ENCODE peak calls at places on chromosomes 6 and 20, in six cellular contexts. O, K, A, R, Z and G are unnamed samples. For H3K4me1, the result is how much of the 10 kb centered on the place peaks cover.

GRCh38 chr6:157172830-157173536 is 150.3 kb downstream of the TMEM242 start:
- DNase-seq in O (no peak), K (no peak), A (no peak), R (no peak), Z (no peak), G (no peak)

GRCh38 chr6:14882394-14883073 is 363.3 kb upstream of the JARID2 start:
- DNase-seq in O (no peak), K (peak), A (no peak), R (no peak), Z (no peak), G (no peak)

GRCh38 chr6:132007474-132008190 is 56.5 kb upstream of the CCN2 start:
- DNase-seq in O (no peak), K (no peak), A (no peak), R (no peak), Z (no peak), G (no peak)

GRCh38 chr6:4402477-4402976 is 267.2 kb upstream of the ECI2 start:
- DNase-seq in O (no peak), K (peak), A (no peak), R (peak), Z (no peak), G (no peak)

GRCh38 chr6:16729183-16729696 is 32.0 kb downstream of the ATXN1 start:
- DNase-seq in O (no peak), K (no peak), A (no peak), R (no peak), Z (no peak), G (no peak)

GRCh38 chr6:26214826-26215199 is 127.6 kb downstream of the HFE start:
- DNase-seq in O (no peak), K (no peak), A (no peak), R (no peak), Z (no peak), G (no peak)

GRCh38 chr6:130810307-130811030 is 16.7 kb upstream of the SMLR1 start:
- DNase-seq in O (no peak), K (no peak), A (no peak), R (no peak), Z (no peak), G (no peak)

GRCh38 chr6:37131104-37131959 is 38.6 kb upstream of the PIM1 start:
- DNase-seq in O (peak), K (peak), A (peak), R (peak), Z (no peak), G (peak)

GRCh38 chr6:56515081-56515905 is 127.4 kb downstream of the DST start:
- DNase-seq in O (no peak), K (no peak), A (no peak), R (no peak), Z (no peak), G (no peak)

GRCh38 chr6:47076422-47077344 is 34.6 kb upstream of the ADGRF1 start:
- DNase-seq in O (no peak), K (no peak), A (no peak), R (no peak), Z (no peak), G (no peak)

GRCh38 chr6:15504581-15505350 is 158.1 kb downstream of the DTNBP1 start:
- DNase-seq in O (peak), K (peak), A (peak), R (peak), Z (no peak), G (peak)

GRCh38 chr20:5910192-5910591 is 40.1 kb downstream of the TRMT6 start:
- DNase-seq in O (no peak), K (no peak), A (no peak), R (no peak), Z (no peak), G (no peak)

GRCh38 chr6:57305112-57305511 is 12.3 kb upstream of the PRIM2 start:
- DNase-seq in O (no peak), K (no peak), A (no peak), R (no peak), Z (no peak), G (no peak)

GRCh38 chr20:63318391-63319163 is 25.6 kb downstream of the COL20A1 start:
- DNase-seq in O (peak), K (peak), A (peak), R (no peak), Z (no peak), G (peak)

GRCh38 chr20:45117581-45117980 is 2.6 kb upstream of the WFDC5 start:
- DNase-seq in O (no peak), K (no peak), A (no peak), R (no peak), Z (no peak), G (no peak)

GRCh38 chr20:45121388-45121787 is 2.9 kb downstream of the WFDC12 start:
- DNase-seq in O (no peak), K (no peak), A (no peak), R (no peak), Z (no peak), G (no peak)

GRCh38 chr20:45115829-45116228 is 855 bp upstream of the WFDC5 start:
- DNase-seq in O (no peak), K (no peak), A (no peak), R (no peak), Z (no peak), G (no peak)

GRCh38 chr20:45118028-45118427 is 3.1 kb upstream of the WFDC5 start:
- DNase-seq in O (no peak), K (no peak), A (no peak), R (no peak), Z (no peak), G (no peak)

DNA sequence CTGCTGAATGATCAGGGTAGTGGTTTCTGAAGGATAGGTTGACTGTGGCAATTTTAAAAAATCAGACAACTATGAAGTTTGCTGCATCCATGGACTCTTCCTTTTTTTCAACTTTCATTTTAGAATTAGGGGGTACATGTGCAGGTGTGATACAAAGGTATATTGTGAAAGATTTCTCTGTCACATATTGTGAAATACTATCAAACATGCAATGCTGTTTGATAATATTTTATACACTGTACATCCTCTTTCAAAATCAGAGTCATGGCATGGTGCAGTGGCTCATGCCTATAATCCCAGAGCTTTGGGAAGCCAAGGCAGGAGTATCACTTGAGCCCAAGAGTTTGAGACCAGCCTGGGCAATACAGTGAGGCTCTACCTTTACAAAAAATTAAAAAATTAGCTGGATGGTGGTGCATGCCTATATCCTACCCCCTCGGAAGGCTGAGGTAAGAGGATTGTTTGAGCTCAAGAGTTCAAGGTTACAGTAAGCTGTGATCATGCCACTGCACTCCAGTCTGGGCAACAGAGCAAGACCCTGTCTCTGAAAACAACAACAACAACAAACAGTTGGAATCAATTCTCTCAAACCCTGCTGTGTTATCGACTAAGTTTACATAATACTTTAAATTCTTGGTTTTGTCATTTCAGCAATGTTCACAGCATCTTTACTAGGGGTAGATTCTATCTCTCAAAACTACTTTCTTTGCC is 4.6 kb downstream of the WFDC12 start:
- DNase-seq in O (no peak), K (no peak), A (no peak), R (no peak), Z (no peak), G (no peak)
- TF ChIP-seq CTCF in O (no peak), K (no peak), A (no peak), R (no peak), Z (no peak), G (no peak)

DNA sequence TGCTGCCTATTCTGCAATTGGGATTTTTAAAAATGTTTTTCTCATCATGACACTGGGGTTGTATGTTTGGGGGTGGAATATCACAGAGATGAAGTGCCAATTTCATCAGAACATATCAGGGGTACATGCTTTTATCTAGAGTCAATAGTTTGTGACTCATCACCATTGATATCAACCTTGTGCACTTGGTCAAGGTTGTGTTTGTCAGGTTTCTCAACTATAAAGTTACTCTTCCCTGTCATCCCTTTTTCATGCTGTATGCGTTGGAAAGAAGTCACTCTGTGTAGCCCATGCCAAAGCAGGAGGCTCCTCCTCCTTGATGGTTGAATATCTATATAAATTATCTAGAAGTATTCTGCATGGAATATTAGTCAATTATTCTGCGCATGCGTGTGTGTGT is 145.4 kb upstream of the TSHZ2 start:
- DNase-seq in O (no peak), K (no peak), A (no peak), R (no peak), Z (no peak), G (no peak)
- H3K4me1 ChIP-seq in O (under half), K (under half), A (under half), R (under half), Z (under half), G (under half)

GRCh38 chr20:33459599-33459998 is 16.0 kb upstream of the SNTA1 start:
- DNase-seq in O (no peak), K (no peak), A (no peak), R (no peak), Z (no peak), G (no peak)
- TF ChIP-seq CTCF in O (no peak), K (no peak), A (no peak), R (no peak), Z (no peak), G (no peak)

GRCh38 chr6:35678021-35678654 is 10.6 kb downstream of the FKBP5 start:
- DNase-seq in O (no peak), K (no peak), A (no peak), R (no peak), Z (no peak), G (no peak)

GRCh38 chr6:35673755-35674154 is 15.0 kb downstream of the FKBP5 start:
- DNase-seq in O (no peak), K (no peak), A (no peak), R (no peak), Z (no peak), G (no peak)

GRCh38 chr6:35677456-35677855 is 11.3 kb downstream of the FKBP5 start:
- DNase-seq in O (no peak), K (no peak), A (no peak), R (no peak), Z (no peak), G (no peak)

GRCh38 chr6:35675871-35676459 is 12.8 kb downstream of the FKBP5 start:
- DNase-seq in O (no peak), K (no peak), A (no peak), R (no peak), Z (no peak), G (no peak)

GRCh38 chr6:35674594-35674993 is 14.1 kb downstream of the FKBP5 start:
- DNase-seq in O (no peak), K (no peak), A (no peak), R (no peak), Z (no peak), G (no peak)
- H3K4me1 ChIP-seq in O (under half), K (half or more), A (under half), R (under half), Z (under half), G (under half)